ENCODE peak calls at places on chromosomes 6 and 20, in seven cellular contexts. One of them, this sample, is unnamed.

GRCh38 chr6:154408906-154409500 is 52.4 kb upstream of the IPCEF1 start:
- DNase-seq in PC-3: peak; percentile 55
- DNase-seq in endothelial cell of umbilical vein: peak; percentile 65
- DNase-seq in fibroblast of lung: peak; percentile 45
- DNase-seq in GM23248: peak; percentile 32
- DNase-seq in hepatocyte: no peak
- DNase-seq in GM12878: no peak
- DNase-seq in this sample: no peak

GRCh38 chr6:116773886-116774285 is 8.4 kb upstream of the FAM162B start:
- DNase-seq in hepatocyte: no peak
- DNase-seq in fibroblast of lung: no peak
- DNase-seq in PC-3: peak; percentile 30
- DNase-seq in endothelial cell of umbilical vein: no peak
- DNase-seq in GM12878: no peak
- DNase-seq in GM23248: no peak
- DNase-seq in this sample: no peak

GRCh38 chr6:112222111-112222726 is 32.1 kb downstream of the LAMA4 start:
- DNase-seq in PC-3: no peak
- DNase-seq in GM23248: peak; percentile 83
- DNase-seq in GM12878: no peak
- DNase-seq in hepatocyte: no peak
- DNase-seq in endothelial cell of umbilical vein: no peak
- DNase-seq in fibroblast of lung: peak; percentile 94
- DNase-seq in this sample: no peak

GRCh38 chr20:8414611-8415274 is 282.7 kb downstream of the PLCB1 start:
- DNase-seq in fibroblast of lung: peak; percentile 78
- DNase-seq in hepatocyte: no peak
- DNase-seq in PC-3: peak; percentile 12
- DNase-seq in GM12878: peak; percentile 61
- DNase-seq in endothelial cell of umbilical vein: no peak
- DNase-seq in GM23248: peak; percentile 69
- DNase-seq in this sample: peak; percentile 81

GRCh38 chr6:108002365-108003221 is 44.6 kb upstream of the SEC63 start:
- DNase-seq in hepatocyte: peak; percentile 73
- DNase-seq in GM12878: no peak
- DNase-seq in GM23248: peak; percentile 47
- DNase-seq in fibroblast of lung: no peak
- DNase-seq in PC-3: peak; percentile 48
- DNase-seq in endothelial cell of umbilical vein: peak; percentile 26
- DNase-seq in this sample: peak; percentile 98

GRCh38 chr6:87152528-87152950 is 2.8 kb upstream of the ZNF292 start:
- DNase-seq in GM23248: no peak
- DNase-seq in PC-3: no peak
- DNase-seq in GM12878: no peak
- DNase-seq in endothelial cell of umbilical vein: no peak
- DNase-seq in fibroblast of lung: peak; percentile 26
- DNase-seq in hepatocyte: peak; percentile 10
- DNase-seq in this sample: no peak

GRCh38 chr6:3868544-3868943 is 19.4 kb downstream of the FAM50B start:
- DNase-seq in endothelial cell of umbilical vein: no peak
- DNase-seq in fibroblast of lung: peak; percentile 41
- DNase-seq in hepatocyte: no peak
- DNase-seq in PC-3: no peak
- DNase-seq in GM12878: no peak
- DNase-seq in GM23248: peak; percentile 80
- DNase-seq in this sample: no peak

GRCh38 chr6:2978923-2979322 is 7.6 kb upstream of the SERPINB6 start:
- DNase-seq in endothelial cell of umbilical vein: no peak
- DNase-seq in hepatocyte: no peak
- DNase-seq in GM12878: no peak
- DNase-seq in GM23248: peak; percentile 31
- DNase-seq in fibroblast of lung: peak; percentile 42
- DNase-seq in PC-3: no peak
- DNase-seq in this sample: no peak

GRCh38 chr6:109448615-109449014 is 7.0 kb downstream of the MICAL1 start:
- DNase-seq in endothelial cell of umbilical vein: no peak
- DNase-seq in hepatocyte: no peak
- DNase-seq in fibroblast of lung: no peak
- DNase-seq in GM23248: no peak
- DNase-seq in GM12878: no peak
- DNase-seq in PC-3: no peak
- DNase-seq in this sample: no peak

GRCh38 chr6:150600302-150601017 is 775 bp downstream of the PLEKHG1 start:
- DNase-seq in PC-3: peak; percentile 75
- DNase-seq in fibroblast of lung: peak; percentile 83
- DNase-seq in GM23248: peak; percentile 87
- DNase-seq in hepatocyte: peak; percentile 87
- DNase-seq in endothelial cell of umbilical vein: peak; percentile 76
- DNase-seq in GM12878: no peak
- DNase-seq in this sample: peak; percentile 50
- TF ChIP-seq EZH2 in PC-3: no peak
- TF ChIP-seq EZH2 in fibroblast of lung: peak; percentile 88
- TF ChIP-seq EZH2 in GM23248: peak; percentile 80
- TF ChIP-seq EZH2 in hepatocyte: no peak
- TF ChIP-seq EZH2 in endothelial cell of umbilical vein: peak; percentile 35
- TF ChIP-seq EZH2 in GM12878: no peak
- TF ChIP-seq EZH2 in this sample: peak; percentile 91

DNA sequence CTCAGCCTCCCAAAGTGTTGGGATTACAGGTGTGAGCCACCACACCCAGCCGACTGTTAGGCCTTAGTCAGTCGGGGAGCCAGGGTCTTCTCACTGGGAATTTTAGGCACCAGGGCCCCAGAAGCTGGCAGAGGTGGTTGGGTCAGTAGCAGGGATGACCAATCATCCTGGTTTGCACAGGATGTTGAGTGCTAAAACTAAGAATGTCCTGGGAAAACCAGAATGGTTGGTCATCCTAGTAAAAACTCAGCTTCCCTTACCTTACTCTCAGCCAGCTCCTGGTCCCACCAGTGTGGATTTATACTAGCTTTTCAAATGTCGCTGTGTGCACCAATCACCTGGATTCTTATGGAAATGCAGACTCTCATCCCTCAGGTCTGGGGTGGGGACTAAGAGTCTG is 31.8 kb downstream of the KCNG1 start:
- DNase-seq in fibroblast of lung: no peak
- DNase-seq in PC-3: peak; percentile 68
- DNase-seq in hepatocyte: no peak
- DNase-seq in GM12878: no peak
- DNase-seq in GM23248: peak; percentile 33
- DNase-seq in endothelial cell of umbilical vein: no peak
- DNase-seq in this sample: no peak
- TF ChIP-seq EZH2 in fibroblast of lung: no peak
- TF ChIP-seq EZH2 in PC-3: no peak
- TF ChIP-seq EZH2 in hepatocyte: no peak
- TF ChIP-seq EZH2 in GM12878: no peak
- TF ChIP-seq EZH2 in GM23248: no peak
- TF ChIP-seq EZH2 in endothelial cell of umbilical vein: no peak
- TF ChIP-seq EZH2 in this sample: no peak

DNA sequence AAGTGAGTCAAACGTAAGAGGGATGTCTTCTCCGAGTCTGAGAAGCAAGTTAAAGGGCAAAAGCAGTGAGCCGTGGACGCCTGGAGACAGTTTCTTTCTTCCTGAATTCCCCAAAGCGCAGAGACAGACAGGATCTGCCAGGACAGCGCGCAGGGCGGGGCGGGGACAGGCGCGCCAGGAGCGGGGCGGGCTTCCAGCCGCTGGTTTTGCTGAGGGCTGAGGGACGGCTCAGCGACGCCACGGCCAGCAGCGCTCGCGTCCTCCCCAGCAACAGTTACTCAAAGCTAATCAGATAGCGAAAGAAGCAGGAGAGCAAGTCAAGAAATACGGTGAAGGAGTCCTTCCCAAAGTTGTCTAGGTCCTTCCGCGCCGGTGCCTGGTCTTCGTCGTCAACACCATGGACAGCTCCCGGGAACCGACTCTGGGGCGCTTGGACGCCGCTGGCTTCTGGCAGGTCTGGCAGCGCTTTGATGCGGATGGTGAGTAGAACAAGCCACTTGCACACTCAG is at the start of gene SCGN:
- DNase-seq in GM23248: peak; percentile 75
- DNase-seq in fibroblast of lung: peak; percentile 61
- DNase-seq in PC-3: peak; percentile 58
- DNase-seq in endothelial cell of umbilical vein: peak; percentile 52
- DNase-seq in GM12878: no peak
- DNase-seq in hepatocyte: peak; percentile 89
- DNase-seq in this sample: peak; percentile 55
- TF ChIP-seq EZH2 in GM23248: no peak
- TF ChIP-seq EZH2 in fibroblast of lung: no peak
- TF ChIP-seq EZH2 in PC-3: no peak
- TF ChIP-seq EZH2 in endothelial cell of umbilical vein: no peak
- TF ChIP-seq EZH2 in GM12878: no peak
- TF ChIP-seq EZH2 in hepatocyte: no peak
- TF ChIP-seq EZH2 in this sample: no peak

DNA sequence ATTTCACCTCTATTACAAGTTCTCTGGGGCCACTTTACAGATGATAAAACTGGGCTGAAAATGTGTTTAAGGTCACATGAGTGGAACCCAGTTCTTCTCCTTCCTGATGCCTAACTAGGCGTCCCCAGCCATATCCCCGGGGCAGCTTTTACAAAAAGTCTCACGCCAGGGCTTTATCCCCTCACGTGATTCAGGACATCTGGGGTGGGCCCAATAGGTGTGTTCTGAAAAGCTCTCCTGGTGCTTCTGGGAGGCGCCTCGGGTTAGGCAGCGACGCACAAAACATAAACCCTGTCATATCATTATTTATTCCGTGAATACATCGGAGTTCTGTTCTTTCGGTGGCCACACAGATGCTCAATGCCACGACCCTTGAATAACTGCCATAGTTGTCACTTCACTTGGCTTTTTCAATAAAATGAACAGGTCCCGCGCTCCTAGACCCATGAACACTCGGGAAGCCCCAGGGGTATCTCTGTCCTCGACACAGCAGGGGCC is 32.1 kb downstream of the SF3B5 start:
- DNase-seq in GM12878: no peak
- DNase-seq in PC-3: no peak
- DNase-seq in fibroblast of lung: no peak
- DNase-seq in endothelial cell of umbilical vein: no peak
- DNase-seq in GM23248: peak; percentile 7
- DNase-seq in hepatocyte: peak; percentile 9
- DNase-seq in this sample: no peak
- TF ChIP-seq EZH2 in GM12878: no peak
- TF ChIP-seq EZH2 in PC-3: no peak
- TF ChIP-seq EZH2 in fibroblast of lung: peak; percentile 59
- TF ChIP-seq EZH2 in endothelial cell of umbilical vein: peak; percentile 43
- TF ChIP-seq EZH2 in GM23248: no peak
- TF ChIP-seq EZH2 in hepatocyte: no peak
- TF ChIP-seq EZH2 in this sample: peak; percentile 72

GRCh38 chr20:24917056-24917455 is 32.0 kb upstream of the CST7 start:
- DNase-seq in hepatocyte: no peak
- DNase-seq in PC-3: no peak
- DNase-seq in fibroblast of lung: no peak
- DNase-seq in GM23248: no peak
- DNase-seq in endothelial cell of umbilical vein: no peak
- DNase-seq in GM12878: no peak
- DNase-seq in this sample: no peak
- TF ChIP-seq EZH2 in hepatocyte: no peak
- TF ChIP-seq EZH2 in PC-3: no peak
- TF ChIP-seq EZH2 in fibroblast of lung: no peak
- TF ChIP-seq EZH2 in GM23248: no peak
- TF ChIP-seq EZH2 in endothelial cell of umbilical vein: no peak
- TF ChIP-seq EZH2 in GM12878: no peak
- TF ChIP-seq EZH2 in this sample: no peak

GRCh38 chr6:363909-364308 is 27.6 kb upstream of the IRF4 start:
- DNase-seq in endothelial cell of umbilical vein: no peak
- DNase-seq in hepatocyte: no peak
- DNase-seq in GM12878: no peak
- DNase-seq in PC-3: no peak
- DNase-seq in GM23248: no peak
- DNase-seq in fibroblast of lung: no peak
- DNase-seq in this sample: no peak
- TF ChIP-seq EZH2 in endothelial cell of umbilical vein: no peak
- TF ChIP-seq EZH2 in hepatocyte: no peak
- TF ChIP-seq EZH2 in GM12878: no peak
- TF ChIP-seq EZH2 in PC-3: no peak
- TF ChIP-seq EZH2 in GM23248: no peak
- TF ChIP-seq EZH2 in fibroblast of lung: no peak
- TF ChIP-seq EZH2 in this sample: no peak